ENCODE peak calls at places on chromosomes 16 and 17, in ten cellular contexts. V, E, Y, T, W, B, F, L, S and X are unnamed samples.

GRCh38 chr17:42276359-42276608 is at the start of gene STAT5B:
- DNase-seq in V (peak; percentile 82), E (peak; percentile 74), Y (peak; percentile 13), T (peak; percentile 86), W (peak; percentile 73), B (peak; percentile 46), F (peak; percentile 84), L (peak; percentile 74), S (peak; percentile 75), X (peak; percentile 85)

GRCh38 chr17:46766493-46767491 is 51.7 kb downstream of the WNT3 start:
- DNase-seq in V (no peak), E (no peak), Y (no peak), T (no peak), W (no peak), B (no peak), F (no peak), L (no peak), S (no peak), X (no peak)

GRCh38 chr17:76237859-76238313 is 2.4 kb downstream of the RNF157 start:
- DNase-seq in V (no peak), E (no peak), Y (peak; percentile 54), T (no peak), W (no peak), B (peak; percentile 12), F (no peak), L (no peak), S (no peak), X (no peak)

GRCh38 chr16:53257001-53257400 is 177.3 kb upstream of the RBL2 start:
- DNase-seq in V (no peak), E (no peak), Y (peak; percentile 58), T (no peak), W (no peak), B (no peak), F (no peak), L (no peak), S (no peak), X (peak; percentile 21)

GRCh38 chr17:61260061-61260797 is 139.4 kb upstream of the TBX2 start:
- DNase-seq in V (no peak), E (no peak), Y (no peak), T (no peak), W (no peak), B (no peak), F (no peak), L (no peak), S (no peak), X (no peak)

GRCh38 chr17:81651692-81652091 is 4.7 kb downstream of the PDE6G start:
- DNase-seq in V (no peak), E (no peak), Y (peak; percentile 33), T (no peak), W (no peak), B (no peak), F (no peak), L (no peak), S (peak; percentile 34), X (no peak)

GRCh38 chr16:81143921-81144471 is 47.8 kb upstream of the GCSH start:
- DNase-seq in V (no peak), E (no peak), Y (peak; percentile 94), T (no peak), W (no peak), B (no peak), F (no peak), L (no peak), S (no peak), X (no peak)

GRCh38 chr17:16922386-16923096 is 49.4 kb downstream of the TNFRSF13B start:
- DNase-seq in V (no peak), E (no peak), Y (peak; percentile 44), T (no peak), W (no peak), B (no peak), F (no peak), L (peak; percentile 16), S (no peak), X (no peak)

GRCh38 chr17:69593716-69594115 is 179.2 kb downstream of the MAP2K6 start:
- DNase-seq in V (no peak), E (no peak), Y (no peak), T (no peak), W (no peak), B (no peak), F (no peak), L (no peak), S (no peak), X (no peak)

GRCh38 chr17:50900383-50900892 is 34.3 kb upstream of the TOB1 start:
- DNase-seq in V (no peak), E (no peak), Y (no peak), T (peak; percentile 26), W (no peak), B (no peak), F (no peak), L (no peak), S (no peak), X (no peak)

GRCh38 chr17:64494121-64494520 is 2.7 kb downstream of the POLG2 start:
- DNase-seq in V (no peak), E (no peak), Y (no peak), T (no peak), W (no peak), B (no peak), F (no peak), L (no peak), S (no peak), X (no peak)

GRCh38 chr16:86508947-86509758 is 1.2 kb upstream of the FOXF1 start:
- DNase-seq in V (peak; percentile 56), E (peak; percentile 46), Y (peak; percentile 4), T (no peak), W (no peak), B (no peak), F (peak; percentile 63), L (no peak), S (no peak), X (peak; percentile 63)

GRCh38 chr17:66629762-66630161 is 205.2 kb upstream of the CACNG5 start:
- DNase-seq in V (no peak), E (no peak), Y (no peak), T (no peak), W (no peak), B (no peak), F (no peak), L (no peak), S (no peak), X (no peak)

GRCh38 chr17:54015734-54016133 is 193.0 kb downstream of the KIF2B start:
- DNase-seq in V (no peak), E (no peak), Y (no peak), T (no peak), W (no peak), B (no peak), F (no peak), L (no peak), S (no peak), X (no peak)

DNA sequence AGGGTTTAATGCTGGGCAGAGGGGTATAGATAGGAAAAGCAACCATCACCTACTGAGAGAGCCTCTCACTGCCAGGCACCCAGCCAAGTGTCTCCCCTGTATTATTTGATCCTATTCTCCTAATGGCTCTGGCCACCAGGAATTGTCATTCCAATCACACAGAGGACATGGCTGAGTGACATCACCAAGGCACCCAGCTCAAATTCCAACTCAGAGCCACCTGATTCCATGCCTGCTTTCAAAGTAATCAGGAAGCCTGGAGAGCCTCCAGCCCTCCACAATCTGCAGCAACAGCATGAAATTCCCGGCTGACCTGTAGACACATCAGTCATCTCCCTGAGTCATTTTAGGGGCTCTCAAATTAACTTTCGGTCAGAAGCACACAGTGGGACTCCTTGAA is 368.9 kb upstream of the C16orf82 start:
- DNase-seq in V (no peak), E (no peak), Y (no peak), T (no peak), W (no peak), B (no peak), F (no peak), L (no peak), S (no peak), X (peak; percentile 3)
- H3K4me3 ChIP-seq in V (no peak overlapping the region), E (no peak overlapping the region), Y (no peak overlapping the region), T (no peak overlapping the region), W (no peak overlapping the region), B (no peak overlapping the region), F (no peak overlapping the region), L (no peak overlapping the region), S (no peak overlapping the region), X (no peak overlapping the region)

DNA sequence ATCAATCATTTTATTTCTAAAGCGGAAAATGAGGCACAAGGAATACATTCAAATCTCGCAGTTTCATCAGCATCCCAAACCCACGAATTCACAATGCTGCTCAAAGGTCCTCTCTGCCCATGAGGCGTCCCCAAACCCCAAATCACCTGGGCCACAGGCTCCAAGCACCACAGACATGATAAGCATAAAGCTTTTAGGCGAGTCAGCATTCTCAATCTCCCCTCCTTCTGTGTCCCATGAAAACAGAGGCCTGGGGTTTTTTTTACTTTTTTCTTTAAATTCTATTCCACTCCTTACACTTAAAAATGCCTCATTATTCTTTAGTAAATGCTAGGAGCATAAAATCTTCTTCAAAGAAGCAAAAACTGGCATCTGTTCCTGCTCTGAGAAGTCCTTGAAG is 55.0 kb downstream of the CYTH1 start:
- DNase-seq in V (no peak), E (no peak), Y (no peak), T (no peak), W (no peak), B (no peak), F (no peak), L (no peak), S (no peak), X (no peak)
- H3K36me3 ChIP-seq in V (peaks cover 6% of the 10 kb centered on the region), E (no peaks in the 10 kb centered on the region), Y (peaks cover 11% of the 10 kb centered on the region), T (no peaks in the 10 kb centered on the region), W (no peaks in the 10 kb centered on the region), B (no peaks in the 10 kb centered on the region), F (no peaks in the 10 kb centered on the region), L (peaks cover 14% of the 10 kb centered on the region), S (no peaks in the 10 kb centered on the region), X (no peaks in the 10 kb centered on the region)

DNA sequence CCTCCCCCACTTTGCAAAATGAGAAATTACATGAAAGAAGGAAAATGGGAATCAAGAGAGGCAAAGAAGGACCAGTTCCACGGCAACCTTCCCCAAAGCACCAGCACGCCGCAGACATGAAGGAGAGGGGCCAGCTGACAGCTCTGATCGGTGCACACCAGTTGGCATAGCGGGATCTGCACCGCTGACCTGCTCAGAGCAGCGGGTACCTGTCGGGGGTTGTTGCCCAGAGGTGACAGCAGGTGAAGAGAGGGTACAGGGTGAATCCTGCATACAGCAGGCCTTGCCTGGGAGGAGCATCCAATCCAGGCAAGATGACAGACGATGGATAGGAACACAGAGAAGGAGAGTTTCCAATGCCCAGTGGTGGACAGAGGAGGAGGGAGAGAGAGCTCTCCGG is 24.1 kb downstream of the CEP295NL start:
- DNase-seq in V (no peak), E (no peak), Y (no peak), T (no peak), W (no peak), B (no peak), F (no peak), L (no peak), S (no peak), X (no peak)
- H3K4me3 ChIP-seq in V (peak overlapping the region; percentile 44), E (no peak overlapping the region), Y (no peak overlapping the region), T (no peak overlapping the region), W (no peak overlapping the region), B (no peak overlapping the region), F (no peak overlapping the region), L (no peak overlapping the region), S (no peak overlapping the region), X (no peak overlapping the region)

GRCh38 chr16:28175715-28176114 is 36.0 kb downstream of the XPO6 start:
- DNase-seq in V (no peak), E (no peak), Y (no peak), T (no peak), W (no peak), B (no peak), F (no peak), L (no peak), S (no peak), X (no peak)
- H3K36me3 ChIP-seq in V (peaks cover 63% of the 10 kb centered on the region), E (no peaks in the 10 kb centered on the region), Y (peaks cover 11% of the 10 kb centered on the region), T (no peaks in the 10 kb centered on the region), W (peaks cover 46% of the 10 kb centered on the region), B (no peaks in the 10 kb centered on the region), F (no peaks in the 10 kb centered on the region), L (peaks cover 46% of the 10 kb centered on the region), S (no peaks in the 10 kb centered on the region), X (peaks cover 22% of the 10 kb centered on the region)